ENCODE peak calls at places on chromosomes 1 and 21, in ten cellular contexts. G is head of caudate nucleus; Z is naive thymus-derived CD8-positive, alpha-beta T cell; F is activated CD8-positive, alpha-beta memory T cell treated with anti-CD3 and anti-CD28 coated beads for 4 hours; L is K562; K is T-helper 2 cell; B is heart left ventricle; O is NCI-H748 treated with DMSO at 0.1 percent for 48 hours; Y is nucleus accumbens; D is amniotic stem cell. N is an unnamed sample.

GRCh38 chr1:76010802-76011201 is 63.7 kb upstream of the ST6GALNAC3 start:
- DNase-seq in F (no peak), Z (no peak), G (no peak), B (no peak), D (no peak), L (no peak), Y (no peak), K (no peak), O (no peak), N (no peak)

GRCh38 chr1:33370286-33370685 is 49.4 kb upstream of the A3GALT2 start:
- DNase-seq in O (no peak), B (peak; percentile 86), K (no peak), G (peak; percentile 43), Y (no peak), F (no peak), L (no peak), D (no peak), Z (no peak), N (no peak)

GRCh38 chr1:41890841-41891311 is 27.8 kb downstream of the HIVEP3 start:
- DNase-seq in B (peak; percentile 55), Y (no peak), L (no peak), F (no peak), G (no peak), Z (no peak), O (no peak), D (no peak), K (no peak), N (no peak)

GRCh38 chr1:54377040-54377691 is 29.0 kb downstream of the SSBP3 start:
- DNase-seq in Z (no peak), L (peak; percentile 80), Y (no peak), D (no peak), F (no peak), G (no peak), O (no peak), B (peak; percentile 61), K (no peak), N (no peak)

GRCh38 chr21:40835179-40835694 is 11.7 kb downstream of the DSCAM start:
- DNase-seq in Z (no peak), B (no peak), L (no peak), G (no peak), K (no peak), D (no peak), O (no peak), F (no peak), Y (no peak), N (no peak)

GRCh38 chr1:107990606-107991005 is 25.6 kb upstream of the VAV3 start:
- DNase-seq in Z (no peak), O (no peak), D (no peak), G (no peak), K (no peak), Y (no peak), L (no peak), B (no peak), F (no peak), N (no peak)

GRCh38 chr21:37783016-37783415 is 133.2 kb downstream of the KCNJ6 start:
- DNase-seq in Z (no peak), G (no peak), K (no peak), B (no peak), Y (no peak), L (no peak), F (no peak), O (no peak), D (no peak), N (no peak)

GRCh38 chr21:43938751-43939442 is 73.2 kb upstream of the TRAPPC10 start:
- DNase-seq in O (no peak), Y (peak; percentile 51), L (peak; percentile 97), D (no peak), F (peak; percentile 82), G (peak; percentile 82), B (peak; percentile 79), K (peak; percentile 71), Z (peak; percentile 93), N (peak; percentile 90)

GRCh38 chr1:177171536-177172123 is 872 bp downstream of the BRINP2 start:
- DNase-seq in O (no peak), F (no peak), K (no peak), Y (no peak), B (no peak), D (no peak), Z (no peak), L (no peak), G (peak; percentile 10), N (no peak)

GRCh38 chr1:50279622-50280320 is 143.5 kb downstream of the DMRTA2 start:
- DNase-seq in L (peak; percentile 33), K (no peak), O (no peak), Y (no peak), D (no peak), Z (no peak), F (no peak), G (no peak), B (no peak), N (no peak)

GRCh38 chr1:202204065-202204464 is 10.5 kb downstream of the LGR6 start:
- DNase-seq in B (no peak), Z (no peak), F (no peak), G (no peak), Y (no peak), L (no peak), D (no peak), O (no peak), K (no peak), N (no peak)

GRCh38 chr1:119068427-119068826 is 72.0 kb downstream of the WARS2 start:
- DNase-seq in D (no peak), Y (no peak), Z (no peak), K (no peak), B (no peak), L (peak; percentile 47), O (no peak), G (no peak), F (no peak), N (no peak)

N was measured in memory B cell.